ENCODE peak calls at places on chromosomes 12 and 14, in four cellular contexts. O is effector CD4-positive, alpha-beta T cell; H is mucosa of descending colon; Q is activated CD4-positive, alpha-beta T cell treated with anti-CD3 and anti-CD28 coated beads for 48 hours. Z is an unnamed sample.
A peak's percentile ranks its signal among the peaks of the same experiment; 100 is the strongest.

GRCh38 chr12:20404576-20405346 is 36.4 kb downstream of the PDE3A start:
- DNase-seq in O (no peak), H (no peak), Q (no peak), Z (no peak)

GRCh38 chr14:90546767-90547166 is 149.9 kb downstream of the CALM1 start:
- DNase-seq in O (no peak), H (no peak), Q (no peak), Z (no peak)

GRCh38 chr14:50667491-50668007 is 557 bp downstream of the SAV1 start:
- DNase-seq in O (peak; percentile 4), H (peak; percentile 72), Q (no peak), Z (peak; percentile 64)

GRCh38 chr14:90717916-90718315 is 98.3 kb downstream of the TTC7B start:
- DNase-seq in O (no peak), H (no peak), Q (no peak), Z (no peak)

GRCh38 chr12:91367234-91367849 is 184.7 kb upstream of the DCN start:
- DNase-seq in O (no peak), H (no peak), Q (no peak), Z (no peak)

GRCh38 chr12:106681210-106681609 is 93.3 kb upstream of the RIC8B start:
- DNase-seq in O (no peak), H (no peak), Q (no peak), Z (no peak)

GRCh38 chr12:67482751-67483661 is 165.5 kb upstream of the DYRK2 start:
- DNase-seq in O (peak; percentile 71), H (peak; percentile 54), Q (peak; percentile 59), Z (peak; percentile 35)

GRCh38 chr12:94134226-94134795 is 14.1 kb upstream of the PLXNC1 start:
- DNase-seq in O (peak; percentile 12), H (no peak), Q (peak; percentile 42), Z (no peak)

GRCh38 chr12:88516811-88517210 is 63.5 kb downstream of the KITLG start:
- DNase-seq in O (no peak), H (no peak), Q (no peak), Z (no peak)

GRCh38 chr14:75769047-75769685 is 108.1 kb downstream of the TTLL5 start:
- DNase-seq in O (no peak), H (no peak), Q (no peak), Z (peak; percentile 50)

GRCh38 chr12:51205350-51205749 is 12.5 kb downstream of the POU6F1 start:
- DNase-seq in O (no peak), H (no peak), Q (no peak), Z (no peak)

GRCh38 chr14:37599527-37600368 is 4.3 kb downstream of the TTC6 start:
- DNase-seq in O (no peak), H (peak; percentile 75), Q (no peak), Z (no peak)

GRCh38 chr12:119338593-119339363 is 4.2 kb downstream of the CCDC60 start:
- DNase-seq in O (no peak), H (no peak), Q (no peak), Z (no peak)

GRCh38 chr12:42031847-42032564 is 112.7 kb downstream of the GXYLT1 start:
- DNase-seq in O (no peak), H (no peak), Q (no peak), Z (no peak)

GRCh38 chr12:91687052-91688017 is 458.3 kb downstream of the BTG1 start:
- DNase-seq in O (no peak), H (no peak), Q (peak; percentile 9), Z (no peak)

GRCh38 chr12:109550310-109550680 is 23.0 kb downstream of the MMAB start:
- DNase-seq in O (no peak), H (no peak), Q (no peak), Z (no peak)

GRCh38 chr14:78170203-78170602 is at the start of gene NRXN3:
- DNase-seq in O (no peak), H (peak; percentile 23), Q (no peak), Z (no peak)

GRCh38 chr14:51575225-51576111 is 76.2 kb upstream of the FRMD6 start:
- DNase-seq in O (no peak), H (no peak), Q (no peak), Z (no peak)

GRCh38 chr14:21991130-21991529 is 317.5 kb upstream of the OR4E1 start:
- DNase-seq in O (no peak), H (no peak), Q (no peak), Z (no peak)

GRCh38 chr12:82874935-82875334 is 188.2 kb downstream of the TMTC2 start:
- DNase-seq in O (no peak), H (no peak), Q (no peak), Z (no peak)

GRCh38 chr12:45290218-45290609 is 74.3 kb downstream of the ANO6 start:
- DNase-seq in O (no peak), H (no peak), Q (no peak), Z (no peak)

GRCh38 chr14:34797747-34798583 is 77.2 kb downstream of the BAZ1A start:
- DNase-seq in O (no peak), H (peak; percentile 28), Q (no peak), Z (no peak)

GRCh38 chr12:5523396-5524115 is 91.6 kb downstream of the NTF3 start:
- DNase-seq in O (no peak), H (no peak), Q (no peak), Z (no peak)

GRCh38 chr12:111166779-111167540 is 201.9 kb downstream of the PHETA1 start:
- DNase-seq in O (no peak), H (peak; percentile 34), Q (no peak), Z (no peak)

GRCh38 chr12:56520025-56520810 is 1.4 kb upstream of the RBMS2 start:
- DNase-seq in O (no peak), H (no peak), Q (no peak), Z (no peak)

GRCh38 chr12:13964666-13965065 is 16.7 kb downstream of the GRIN2B start:
- DNase-seq in O (no peak), H (no peak), Q (no peak), Z (no peak)

GRCh38 chr14:56235388-56235787 is 117.2 kb downstream of the PELI2 start:
- DNase-seq in O (no peak), H (no peak), Q (no peak), Z (no peak)

GRCh38 chr12:81800298-81801148 is 41.4 kb upstream of the PPFIA2 start:
- DNase-seq in O (no peak), H (no peak), Q (no peak), Z (no peak)

GRCh38 chr14:85441909-85442643 is 87.9 kb upstream of the FLRT2 start:
- DNase-seq in O (no peak), H (no peak), Q (no peak), Z (no peak)

GRCh38 chr12:19236656-19237055 is 107.1 kb downstream of the PLEKHA5 start:
- DNase-seq in O (no peak), H (no peak), Q (no peak), Z (no peak)

GRCh38 chr12:10361084-10361483 is 28.8 kb downstream of the KLRK1 start:
- DNase-seq in O (no peak), H (no peak), Q (no peak), Z (no peak)

Z was measured in GM06990.